ENCODE peak calls at places on chromosome 15, in four cellular contexts. J is HFFc6, T is GM13977, O is G401. S is an unnamed sample.

GRCh38 chr15:99403597-99403996 is 152.3 kb downstream of the LRRC28 start:
- DNase-seq in T (no peak), O (no peak), J (no peak), S (no peak)

GRCh38 chr15:61393949-61394348 is 164.8 kb upstream of the RORA start:
- DNase-seq in T (peak; percentile 7), J (no peak), O (peak; percentile 6), S (peak; percentile 4)

GRCh38 chr15:70480196-70480856 is 283.0 kb downstream of the UACA start:
- DNase-seq in J (no peak), T (peak; percentile 60), O (no peak), S (no peak)

GRCh38 chr15:57167821-57168395 is 208.4 kb upstream of the CGNL1 start:
- DNase-seq in O (no peak), T (no peak), J (no peak), S (no peak)

GRCh38 chr15:68207176-68207935 is 2.2 kb upstream of the CALML4 start:
- DNase-seq in J (no peak), O (no peak), T (no peak), S (no peak)

GRCh38 chr15:57476533-57476975 is 100.2 kb downstream of the CGNL1 start:
- DNase-seq in J (peak; percentile 53), O (no peak), T (no peak), S (peak; percentile 61)

GRCh38 chr15:57528940-57529565 is 62.7 kb upstream of the MYZAP start:
- DNase-seq in T (no peak), O (no peak), J (no peak), S (no peak)

GRCh38 chr15:29570121-29570930 is 251.9 kb downstream of the TJP1 start:
- DNase-seq in T (no peak), O (peak; percentile 29), J (no peak), S (no peak)

GRCh38 chr15:80838666-80839065 is 59.5 kb downstream of the CEMIP start:
- DNase-seq in T (no peak), J (no peak), O (no peak), S (no peak)

GRCh38 chr15:66827039-66827697 is 125.1 kb downstream of the SMAD6 start:
- DNase-seq in T (no peak), J (no peak), O (no peak), S (no peak)

GRCh38 chr15:91882858-91883586 is 29.5 kb downstream of the SLCO3A1 start:
- DNase-seq in J (no peak), T (no peak), O (peak; percentile 91), S (no peak)

GRCh38 chr15:82536409-82537350 is 3.6 kb downstream of the RPS17 start:
- DNase-seq in J (no peak), O (no peak), T (no peak), S (no peak)

GRCh38 chr15:92393287-92393993 is at the start of gene ST8SIA2:
- DNase-seq in O (no peak), J (no peak), T (peak; percentile 41), S (peak; percentile 57)